ENCODE peak calls at places on chromosomes 11 and 22, in seven cellular contexts. F, Z, N, A, D, K and U are unnamed samples.

GRCh38 chr22:47376322-47376700 is 613.9 kb downstream of the TBC1D22A start:
- DNase-seq in D (no peak), A (no peak), N (no peak), K (no peak), F (no peak), Z (no peak), U (no peak)

GRCh38 chr11:66967670-66968425 is 7.3 kb upstream of the C11orf86 start:
- DNase-seq in F (no peak), K (no peak), D (no peak), N (peak), Z (no peak), A (no peak), U (no peak)

GRCh38 chr11:96311120-96311568 is 31.9 kb downstream of the MAML2 start:
- DNase-seq in Z (no peak), A (no peak), N (peak), D (no peak), K (no peak), F (no peak), U (no peak)

GRCh38 chr11:35285471-35285870 is 133.9 kb downstream of the SLC1A2 start:
- DNase-seq in K (no peak), A (no peak), D (no peak), F (no peak), Z (no peak), N (no peak), U (no peak)

GRCh38 chr11:33323421-33323820 is 66.2 kb downstream of the HIPK3 start:
- DNase-seq in Z (no peak), D (no peak), N (no peak), A (no peak), F (no peak), K (no peak), U (no peak)

GRCh38 chr22:39724390-39724789 is 153.8 kb downstream of the CACNA1I start:
- DNase-seq in D (no peak), K (peak), F (no peak), N (no peak), A (no peak), Z (peak), U (no peak)

GRCh38 chr11:133157180-133157579 is 375.1 kb downstream of the OPCML start:
- DNase-seq in Z (no peak), N (peak), D (no peak), F (no peak), K (no peak), A (no peak), U (no peak)

GRCh38 chr11:44380820-44381219 is 70.9 kb upstream of the ALX4 start:
- DNase-seq in K (no peak), Z (no peak), F (no peak), N (no peak), A (no peak), D (no peak), U (no peak)

GRCh38 chr22:28111501-28111900 is 192.4 kb upstream of the PITPNB start:
- DNase-seq in N (no peak), F (no peak), A (no peak), Z (no peak), D (no peak), K (no peak), U (no peak)

GRCh38 chr11:77590194-77590591 is 440 bp downstream of the AQP11 start:
- DNase-seq in A (peak), F (no peak), N (no peak), D (no peak), Z (no peak), K (no peak), U (no peak)

GRCh38 chr22:37943471-37944198 is 9.8 kb downstream of the C22orf23 start:
- DNase-seq in K (no peak), D (no peak), A (no peak), Z (no peak), N (no peak), F (no peak), U (no peak)

GRCh38 chr11:117824571-117825537 is at the start of gene FXYD2:
- DNase-seq in K (no peak), F (no peak), N (no peak), A (no peak), Z (no peak), D (no peak), U (no peak)

GRCh38 chr11:69868871-69869270 is 49.7 kb upstream of the FGF3 start:
- DNase-seq in Z (no peak), F (no peak), D (no peak), A (no peak), N (no peak), K (no peak), U (no peak)

GRCh38 chr11:63277345-63277943 is 34.0 kb upstream of the SLC22A25 start:
- DNase-seq in K (no peak), D (no peak), F (no peak), N (no peak), Z (no peak), A (no peak), U (no peak)

GRCh38 chr22:31206896-31207687 is 5.0 kb upstream of the LIMK2 start:
- DNase-seq in D (peak), N (no peak), F (no peak), K (no peak), Z (no peak), A (peak), U (no peak)

GRCh38 chr11:12132790-12133145 is 22.4 kb downstream of the MICAL2 start:
- DNase-seq in D (no peak), F (no peak), K (no peak), A (no peak), N (no peak), Z (no peak), U (no peak)

GRCh38 chr22:19604711-19605268 is 80.6 kb upstream of the CLDN5 start:
- DNase-seq in K (no peak), A (no peak), Z (no peak), F (no peak), D (no peak), N (no peak), U (no peak)

GRCh38 chr22:19799322-19800190 is 39.0 kb downstream of the TBX1 start:
- DNase-seq in Z (peak), N (peak), K (no peak), F (no peak), D (no peak), A (no peak), U (no peak)

GRCh38 chr11:43969543-43969942 is 27.1 kb downstream of the C11orf96 start:
- DNase-seq in K (no peak), Z (no peak), F (no peak), A (no peak), D (no peak), N (no peak), U (no peak)

GRCh38 chr11:38718049-38718448 is 2120.0 kb upstream of the RAG2 start:
- DNase-seq in F (no peak), Z (no peak), A (no peak), D (no peak), K (no peak), N (peak), U (no peak)